ENCODE peak calls at places on chromosomes 2 and 18, in four cellular contexts. Y is G401, H is astrocyte of the spinal cord, F is AG20443. W is an unnamed sample.

GRCh38 chr2:41774011-41774605 is 273.7 kb upstream of the PKDCC start:
- DNase-seq in Y (no peak), H (no peak), F (no peak), W (no peak)

GRCh38 chr2:185417688-185418087 is 320.9 kb upstream of the FSIP2 start:
- DNase-seq in H (no peak), Y (no peak), F (no peak), W (no peak)

GRCh38 chr2:224777563-224777939 is 61.4 kb upstream of the CCDC195 start:
- DNase-seq in H (no peak), Y (no peak), F (no peak), W (no peak)

GRCh38 chr2:222518570-222519381 is 94.4 kb downstream of the SGPP2 start:
- DNase-seq in F (peak; percentile 60), H (peak; percentile 69), Y (peak; percentile 47), W (peak; percentile 64)

GRCh38 chr2:176508984-176509383 is 239.7 kb downstream of the MTX2 start:
- DNase-seq in H (peak; percentile 66), Y (no peak), F (no peak), W (no peak)

GRCh38 chr2:195561205-195562032 is 95.6 kb upstream of the SLC39A10 start:
- DNase-seq in F (peak; percentile 72), H (peak; percentile 81), Y (no peak), W (peak; percentile 89)

GRCh38 chr2:210195066-210195852 is 24.1 kb upstream of the KANSL1L start:
- DNase-seq in F (peak; percentile 49), H (peak; percentile 64), Y (peak; percentile 67), W (peak; percentile 41)

GRCh38 chr18:8121942-8122480 is 487.2 kb upstream of the RAB12 start:
- DNase-seq in H (peak; percentile 76), F (peak; percentile 36), Y (no peak), W (peak; percentile 27)

GRCh38 chr18:57644540-57644939 is 22.9 kb upstream of the NARS1 start:
- DNase-seq in H (peak; percentile 44), Y (no peak), F (no peak), W (peak; percentile 26)

GRCh38 chr2:215921884-215922283 is 91.5 kb downstream of the MREG start:
- DNase-seq in Y (no peak), H (peak; percentile 94), F (peak; percentile 51), W (peak; percentile 81)

GRCh38 chr2:3597567-3597966 is 2.7 kb downstream of the COLEC11 start:
- DNase-seq in Y (no peak), H (no peak), F (no peak), W (no peak)

W was measured in LHCN-M2.